ENCODE peak calls at places on chromosome 7, in nine cellular contexts. O is cerebellum; C is naive thymus-derived CD8-positive, alpha-beta T cell; X is stimulated activated naive B cell treated with anti-CD40 and anti-IgM and Interleukin-4, amounts not matched to agents 10 μg/mL and 1 μg/mL and 100 μg/mL, for 72 hours; D is H54; Q is left ventricle myocardium superior; J is choroid plexus epithelial cell; W is tibial nerve; H is PC-9. Z is an unnamed sample.

GRCh38 chr7:83786858-83787257 is 137.9 kb upstream of the SEMA3E start:
- DNase-seq in O (no peak), C (no peak), X (no peak), D (no peak), Q (no peak), J (no peak), W (no peak), H (no peak), Z (no peak)

GRCh38 chr7:80386686-80387085 is 125.2 kb downstream of the GNAT3 start:
- DNase-seq in O (no peak), C (no peak), X (no peak), D (no peak), Q (no peak), J (peak; percentile 44), W (no peak), H (no peak), Z (no peak)

GRCh38 chr7:37111459-37111858 is 337.2 kb downstream of the ELMO1 start:
- DNase-seq in O (no peak), C (no peak), X (no peak), D (no peak), Q (no peak), J (no peak), W (no peak), H (no peak), Z (no peak)

GRCh38 chr7:4270268-4270667 is 411.8 kb upstream of the FOXK1 start:
- DNase-seq in O (no peak), C (no peak), X (no peak), D (no peak), Q (no peak), J (no peak), W (no peak), H (no peak), Z (no peak)

GRCh38 chr7:112462236-112462635 is 12.0 kb downstream of the IFRD1 start:
- DNase-seq in O (no peak), C (no peak), X (no peak), D (no peak), Q (no peak), J (peak; percentile 91), W (no peak), H (peak; percentile 40), Z (no peak)

GRCh38 chr7:2269468-2270460 is 27.7 kb downstream of the NUDT1 start:
- DNase-seq in O (peak; percentile 69), C (no peak), X (no peak), D (no peak), Q (no peak), J (peak; percentile 83), W (no peak), H (peak; percentile 59), Z (no peak)

GRCh38 chr7:50303894-50304157 is 690 bp upstream of the IKZF1 start:
- DNase-seq in O (no peak), C (peak; percentile 30), X (no peak), D (no peak), Q (peak; percentile 49), J (no peak), W (no peak), H (no peak), Z (peak; percentile 43)

GRCh38 chr7:11228515-11228914 is 254.8 kb downstream of the PHF14 start:
- DNase-seq in O (peak; percentile 51), C (no peak), X (no peak), D (no peak), Q (peak; percentile 88), J (peak; percentile 85), W (peak; percentile 91), H (no peak), Z (no peak)

GRCh38 chr7:133207687-133208086 is 45.2 kb upstream of the EXOC4 start:
- DNase-seq in O (no peak), C (no peak), X (no peak), D (no peak), Q (no peak), J (peak; percentile 47), W (no peak), H (no peak), Z (no peak)

GRCh38 chr7:36285276-36285675 is 104.4 kb upstream of the ANLN start:
- DNase-seq in O (no peak), C (no peak), X (no peak), D (no peak), Q (no peak), J (no peak), W (no peak), H (no peak), Z (no peak)

GRCh38 chr7:15916666-15917388 is 230.3 kb upstream of the MEOX2 start:
- DNase-seq in O (no peak), C (no peak), X (no peak), D (no peak), Q (no peak), J (peak; percentile 43), W (no peak), H (no peak), Z (no peak)

GRCh38 chr7:151518105-151518780 is 1.5 kb downstream of the RHEB start:
- DNase-seq in O (no peak), C (peak; percentile 28), X (peak; percentile 16), D (peak; percentile 35), Q (peak; percentile 61), J (peak; percentile 56), W (no peak), H (peak; percentile 34), Z (peak; percentile 61)

GRCh38 chr7:55469271-55469681 is 103.0 kb downstream of the VOPP1 start:
- DNase-seq in O (no peak), C (peak; percentile 29), X (no peak), D (no peak), Q (no peak), J (no peak), W (no peak), H (no peak), Z (no peak)

GRCh38 chr7:75872073-75872782 is 6.6 kb upstream of the RHBDD2 start:
- DNase-seq in O (no peak), C (no peak), X (no peak), D (no peak), Q (no peak), J (no peak), W (no peak), H (no peak), Z (no peak)

GRCh38 chr7:116145245-116145852 is 65.0 kb upstream of the TES start:
- DNase-seq in O (no peak), C (no peak), X (no peak), D (no peak), Q (no peak), J (no peak), W (no peak), H (no peak), Z (no peak)

GRCh38 chr7:54546081-54546985 is 4.2 kb downstream of the VSTM2A start:
- DNase-seq in O (no peak), C (no peak), X (no peak), D (no peak), Q (no peak), J (no peak), W (no peak), H (no peak), Z (no peak)

GRCh38 chr7:142891490-142892082 is 6.0 kb upstream of the TRPV6 start:
- DNase-seq in O (no peak), C (no peak), X (no peak), D (no peak), Q (no peak), J (no peak), W (no peak), H (no peak), Z (no peak)

GRCh38 chr7:2106920-2107319 is 125.8 kb downstream of the MAD1L1 start:
- DNase-seq in O (no peak), C (no peak), X (no peak), D (peak; percentile 96), Q (peak; percentile 50), J (peak; percentile 63), W (no peak), H (no peak), Z (no peak)

GRCh38 chr7:114944742-114945625 is 23.1 kb downstream of the MDFIC start:
- DNase-seq in O (no peak), C (no peak), X (no peak), D (no peak), Q (peak; percentile 85), J (peak; percentile 88), W (peak; percentile 53), H (no peak), Z (no peak)

GRCh38 chr7:90825779-90826178 is 229.7 kb downstream of the CDK14 start:
- DNase-seq in O (no peak), C (no peak), X (no peak), D (no peak), Q (no peak), J (peak; percentile 76), W (no peak), H (no peak), Z (no peak)

GRCh38 chr7:92612501-92612900 is 22.3 kb upstream of the FAM133B start:
- DNase-seq in O (no peak), C (no peak), X (no peak), D (no peak), Q (no peak), J (peak; percentile 57), W (no peak), H (no peak), Z (no peak)

GRCh38 chr7:47407821-47408674 is 173.9 kb downstream of the TNS3 start:
- DNase-seq in O (no peak), C (no peak), X (no peak), D (no peak), Q (no peak), J (no peak), W (no peak), H (no peak), Z (no peak)

GRCh38 chr7:139682136-139683013 is 95.4 kb downstream of the HIPK2 start:
- DNase-seq in O (no peak), C (no peak), X (no peak), D (peak; percentile 64), Q (no peak), J (peak; percentile 61), W (no peak), H (peak; percentile 29), Z (no peak)

GRCh38 chr7:158952776-158953175 is 96.4 kb downstream of the DYNC2I1 start:
- DNase-seq in O (no peak), C (no peak), X (no peak), D (no peak), Q (no peak), J (no peak), W (no peak), H (no peak), Z (no peak)

GRCh38 chr7:127447326-127447945 is 54.9 kb upstream of the ZNF800 start:
- DNase-seq in O (no peak), C (peak; percentile 49), X (peak; percentile 51), D (peak; percentile 38), Q (no peak), J (peak; percentile 73), W (no peak), H (peak; percentile 5), Z (peak; percentile 42)

GRCh38 chr7:2114052-2114451 is 118.7 kb downstream of the MAD1L1 start:
- DNase-seq in O (no peak), C (no peak), X (no peak), D (peak; percentile 92), Q (no peak), J (peak; percentile 82), W (no peak), H (no peak), Z (no peak)

GRCh38 chr7:73933091-73933490 is 72.1 kb downstream of the TMEM270 start:
- DNase-seq in O (no peak), C (no peak), X (no peak), D (no peak), Q (no peak), J (no peak), W (no peak), H (no peak), Z (no peak)

GRCh38 chr7:155965010-155965409 is 152.7 kb upstream of the SHH start:
- DNase-seq in O (no peak), C (no peak), X (no peak), D (peak; percentile 34), Q (no peak), J (peak; percentile 25), W (no peak), H (no peak), Z (no peak)

GRCh38 chr7:71547426-71547825 is 415.5 kb downstream of the GALNT17 start:
- DNase-seq in O (no peak), C (no peak), X (no peak), D (no peak), Q (no peak), J (no peak), W (no peak), H (no peak), Z (no peak)

GRCh38 chr7:148590533-148590932 is at the start of gene C7orf33:
- DNase-seq in O (no peak), C (no peak), X (no peak), D (no peak), Q (no peak), J (no peak), W (no peak), H (no peak), Z (no peak)

GRCh38 chr7:113582471-113582870 is 336.3 kb downstream of the PPP1R3A start:
- DNase-seq in O (no peak), C (no peak), X (no peak), D (peak; percentile 15), Q (no peak), J (peak; percentile 33), W (no peak), H (no peak), Z (no peak)

Z was measured in activated CD8-positive, alpha-beta memory T cell treated with anti-CD3 and anti-CD28 coated beads, Interleukin-2, amount 50 U/mL, for 4 hours.